ENCODE peak calls at places on chromosomes 3 and 15, in four cellular contexts. J, H, S and B are unnamed samples.

GRCh38 chr3:54902286-54902685 is 25.6 kb downstream of the LRTM1 start:
- DNase-seq in J (no peak), S (no peak), H (no peak), B (no peak)

GRCh38 chr15:53811530-53811929 is 52.1 kb upstream of the WDR72 start:
- DNase-seq in H (no peak), S (no peak), J (no peak), B (peak; percentile 1)

GRCh38 chr3:45684327-45684892 is 4.8 kb upstream of the SACM1L start:
- DNase-seq in S (no peak), H (no peak), J (no peak), B (no peak)

GRCh38 chr15:91356083-91356482 is 256.0 kb downstream of the SV2B start:
- DNase-seq in S (no peak), H (no peak), J (no peak), B (no peak)

GRCh38 chr15:22811640-22812039 is 25.2 kb downstream of the NIPA1 start:
- DNase-seq in J (no peak), H (no peak), S (peak; percentile 73), B (no peak)

GRCh38 chr3:129518048-129518570 is 10.3 kb upstream of the RHO start:
- DNase-seq in J (no peak), H (peak; percentile 69), S (no peak), B (no peak)

GRCh38 chr3:110697961-110698360 is 373.7 kb upstream of the NECTIN3 start:
- DNase-seq in S (no peak), H (no peak), J (no peak), B (no peak)

GRCh38 chr15:101206173-101206572 is 45.7 kb downstream of the CHSY1 start:
- DNase-seq in H (no peak), S (no peak), J (no peak), B (peak; percentile 17)

GRCh38 chr3:52682016-52682415 is 3.7 kb downstream of the PBRM1 start:
- DNase-seq in H (no peak), S (no peak), J (no peak), B (peak; percentile 51)

GRCh38 chr15:31525988-31526665 is 199.5 kb downstream of the KLF13 start:
- DNase-seq in H (no peak), S (no peak), J (no peak), B (no peak)

GRCh38 chr3:112546216-112546759 is 15.5 kb downstream of the ATG3 start:
- DNase-seq in S (no peak), H (no peak), J (no peak), B (peak; percentile 54)

GRCh38 chr15:66097151-66098018 is 156.2 kb downstream of the MEGF11 start:
- DNase-seq in S (no peak), J (no peak), H (no peak), B (no peak)

GRCh38 chr3:182735672-182736071 is 57.6 kb upstream of the ATP11B start:
- DNase-seq in J (no peak), H (no peak), S (no peak), B (no peak)

GRCh38 chr15:26421065-26421464 is 351.8 kb downstream of the GABRB3 start:
- DNase-seq in J (no peak), S (no peak), H (no peak), B (no peak)

GRCh38 chr3:158912621-158913020 is 110.8 kb downstream of the MFSD1 start:
- DNase-seq in S (no peak), H (no peak), J (no peak), B (no peak)

GRCh38 chr3:56125358-56126005 is 342.8 kb downstream of the ERC2 start:
- DNase-seq in H (no peak), J (peak; percentile 5), S (no peak), B (peak; percentile 55)

GRCh38 chr3:157961665-157962064 is 144.6 kb downstream of the SHOX2 start:
- DNase-seq in J (no peak), S (no peak), H (no peak), B (no peak)

DNA sequence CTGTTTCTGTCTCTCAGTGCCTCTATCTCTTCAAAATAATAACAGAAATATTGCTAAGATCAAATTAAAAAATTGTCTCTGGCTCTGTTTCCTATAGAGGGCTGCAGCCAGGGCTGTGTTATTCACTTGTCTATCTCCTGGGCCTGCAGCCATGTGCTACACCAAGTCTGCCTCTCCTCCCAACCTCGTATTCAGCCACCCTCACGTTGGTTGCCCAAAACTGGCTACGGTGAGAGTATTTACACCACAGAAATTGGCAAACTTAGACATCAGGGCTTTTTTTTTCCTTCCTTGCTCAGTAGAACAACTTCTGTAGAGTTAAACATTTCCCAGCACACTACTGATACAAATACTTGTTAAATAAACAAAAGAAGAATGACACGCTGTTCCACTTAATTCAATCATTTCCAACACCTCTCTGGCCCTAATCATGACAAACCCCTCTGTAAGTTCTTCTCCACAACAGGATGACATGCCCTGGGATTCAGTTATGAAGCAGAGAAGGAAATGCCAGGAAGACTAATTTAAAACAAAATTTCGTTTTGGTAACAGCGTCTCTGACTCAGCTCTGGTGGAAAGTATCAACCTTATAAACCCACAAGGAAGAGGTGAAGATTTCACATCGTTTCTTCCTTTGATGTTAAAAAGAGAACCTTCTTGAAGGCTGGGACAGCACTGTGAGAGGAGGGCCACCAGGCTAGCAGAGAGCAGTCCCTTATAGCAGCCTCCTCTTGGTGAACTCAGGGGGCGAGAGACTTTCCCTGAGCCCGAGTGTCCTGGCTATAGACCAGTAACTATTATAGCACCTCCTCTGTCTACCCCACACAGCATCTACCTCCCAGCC is 321.2 kb upstream of the ICE2 start:
- DNase-seq in S (no peak), H (no peak), J (no peak), B (no peak)
- H3K27ac ChIP-seq in S (peak overlapping the region; percentile 23), H (peak overlapping the region; percentile 49), J (no peak overlapping the region), B (no peak overlapping the region)

DNA sequence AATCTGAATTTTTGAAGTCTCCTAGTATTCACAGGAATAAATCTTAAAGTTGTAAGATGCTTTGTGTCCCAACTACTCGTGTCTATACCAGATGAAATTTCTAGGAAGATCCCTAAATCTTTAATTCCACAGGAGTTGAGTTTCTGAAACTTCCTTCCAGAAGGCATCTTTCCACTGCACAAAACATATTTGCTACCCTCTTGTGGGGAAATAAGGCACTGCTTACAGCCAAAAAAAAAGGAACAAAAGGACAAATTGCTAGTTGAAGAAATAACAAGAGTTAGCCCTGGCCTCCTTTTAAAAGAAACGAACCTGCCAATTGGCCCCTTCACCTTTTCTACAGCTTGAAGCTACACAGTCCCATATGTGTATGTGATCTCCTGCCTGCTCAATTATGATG is 54.0 kb downstream of the TAFA4 start:
- DNase-seq in J (no peak), H (no peak), S (no peak), B (peak; percentile 7)
- TF ChIP-seq CTCF in J (peak; percentile 36), H (no peak), S (peak; percentile 34), B (peak; percentile 69)

GRCh38 chr3:144364797-144365196 is 393.2 kb downstream of the DIPK2A start:
- DNase-seq in H (no peak), J (no peak), S (no peak), B (no peak)

GRCh38 chr3:144363856-144364255 is 392.2 kb downstream of the DIPK2A start:
- DNase-seq in J (no peak), H (no peak), S (no peak), B (peak; percentile 23)

GRCh38 chr3:144362126-144362525 is 390.5 kb downstream of the DIPK2A start:
- DNase-seq in S (no peak), H (no peak), J (no peak), B (peak; percentile 27)

GRCh38 chr3:144358191-144358590 is 386.6 kb downstream of the DIPK2A start:
- DNase-seq in J (no peak), H (no peak), S (no peak), B (no peak)

DNA sequence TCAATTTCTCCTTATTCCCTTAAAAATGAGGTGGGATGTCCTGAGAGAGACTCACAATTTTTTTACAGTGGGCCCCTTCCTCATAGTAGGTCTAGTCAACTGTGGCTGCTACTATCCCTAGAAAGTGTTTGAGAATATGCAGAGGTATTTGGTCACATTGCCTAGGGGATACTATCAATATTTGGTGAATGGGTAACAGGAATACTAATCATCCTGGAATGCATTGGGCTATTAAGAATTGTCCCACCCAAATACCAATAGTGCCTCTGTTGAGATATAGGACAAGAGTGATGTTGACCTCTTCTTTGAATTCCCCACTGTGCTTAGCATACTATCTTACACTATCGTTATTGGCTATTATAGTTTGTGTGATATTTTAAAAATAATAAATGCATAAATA is 389.4 kb downstream of the DIPK2A start:
- DNase-seq in J (no peak), H (no peak), S (no peak), B (peak; percentile 62)
- H3K27ac ChIP-seq in J (no peak overlapping the region), H (no peak overlapping the region), S (no peak overlapping the region), B (no peak overlapping the region)

GRCh38 chr3:71972031-71972430 is 187.1 kb upstream of the PROK2 start:
- DNase-seq in H (no peak), S (no peak), J (no peak), B (peak; percentile 95)
- TF ChIP-seq CTCF in H (no peak), S (no peak), J (no peak), B (peak; percentile 73)

GRCh38 chr3:132445812-132446211 is 28.5 kb downstream of the DNAJC13 start:
- DNase-seq in H (no peak), J (no peak), S (no peak), B (peak; percentile 78)

GRCh38 chr3:132443421-132443820 is 26.1 kb downstream of the DNAJC13 start:
- DNase-seq in S (no peak), H (no peak), J (no peak), B (no peak)

GRCh38 chr3:132444333-132444732 is 27.0 kb downstream of the DNAJC13 start:
- DNase-seq in S (no peak), J (no peak), H (no peak), B (no peak)

GRCh38 chr3:132448211-132448961 is 31.1 kb downstream of the DNAJC13 start:
- DNase-seq in S (no peak), H (no peak), J (peak; percentile 76), B (no peak)
- H3K27ac ChIP-seq in S (no peak overlapping the region), H (peak overlapping the region; percentile 19), J (peak overlapping the region; percentile 10), B (no peak overlapping the region)